ENCODE peak calls at places on chromosomes 3 and 15, in seven cellular contexts. M is left lung, H is mammary epithelial cell, T is IMR-90, L is body of pancreas, K is GM23338, P is Peyer's patch. V is an unnamed sample.

GRCh38 chr3:55488398-55489055 is 1.4 kb upstream of the WNT5A start:
- DNase-seq in M (peak), H (peak), T (peak), L (peak), K (peak), P (no peak), V (peak)

GRCh38 chr3:126895178-126896066 is 87.5 kb upstream of the PLXNA1 start:
- DNase-seq in M (no peak), H (peak), T (peak), L (peak), K (no peak), P (no peak), V (no peak)

GRCh38 chr3:188298585-188298984 is 144.6 kb downstream of the LPP start:
- DNase-seq in M (no peak), H (no peak), T (no peak), L (no peak), K (no peak), P (no peak), V (peak)

GRCh38 chr15:100009372-100009771 is 276.1 kb upstream of the LYSMD4 start:
- DNase-seq in M (no peak), H (no peak), T (no peak), L (no peak), K (no peak), P (no peak), V (no peak)

GRCh38 chr15:71137138-71137518 is 21.9 kb downstream of the THSD4 start:
- DNase-seq in M (no peak), H (no peak), T (no peak), L (peak), K (no peak), P (no peak), V (no peak)

GRCh38 chr3:150805380-150805779 is 42.4 kb upstream of the SIAH2 start:
- DNase-seq in M (no peak), H (no peak), T (no peak), L (no peak), K (no peak), P (no peak), V (no peak)

GRCh38 chr15:68880382-68880781 is 49.9 kb upstream of the SPESP1 start:
- DNase-seq in M (no peak), H (no peak), T (no peak), L (no peak), K (no peak), P (no peak), V (no peak)

GRCh38 chr3:130711885-130712284 is 34.7 kb downstream of the PIK3R4 start:
- DNase-seq in M (no peak), H (no peak), T (peak), L (no peak), K (no peak), P (no peak), V (no peak)

GRCh38 chr3:72887723-72888545 is at the start of gene GXYLT2:
- DNase-seq in M (peak), H (peak), T (peak), L (peak), K (peak), P (peak), V (peak)

GRCh38 chr15:50906954-50907865 is 1.3 kb upstream of the AP4E1 start:
- DNase-seq in M (no peak), H (peak), T (peak), L (no peak), K (no peak), P (peak), V (no peak)

GRCh38 chr15:66153549-66154415 is 99.8 kb downstream of the MEGF11 start:
- DNase-seq in M (no peak), H (no peak), T (no peak), L (no peak), K (no peak), P (no peak), V (no peak)

GRCh38 chr3:13457593-13457992 is 22.5 kb upstream of the HDAC11 start:
- DNase-seq in M (no peak), H (no peak), T (no peak), L (no peak), K (no peak), P (no peak), V (no peak)

GRCh38 chr3:100761211-100761921 is 52.1 kb downstream of the TFG start:
- DNase-seq in M (no peak), H (no peak), T (no peak), L (no peak), K (peak), P (no peak), V (peak)

GRCh38 chr15:61479601-61480000 is 250.5 kb upstream of the RORA start:
- DNase-seq in M (no peak), H (peak), T (no peak), L (no peak), K (no peak), P (no peak), V (no peak)

GRCh38 chr3:115350606-115351005 is 203.5 kb upstream of the ZBTB20 start:
- DNase-seq in M (no peak), H (no peak), T (peak), L (no peak), K (no peak), P (no peak), V (no peak)

GRCh38 chr3:62874398-62875102 is 666 bp downstream of the CADPS start:
- DNase-seq in M (no peak), H (no peak), T (no peak), L (no peak), K (peak), P (no peak), V (no peak)

GRCh38 chr15:95888762-95889161 is 441.7 kb upstream of the NR2F2 start:
- DNase-seq in M (no peak), H (no peak), T (no peak), L (no peak), K (no peak), P (no peak), V (no peak)

GRCh38 chr3:165389064-165389463 is 192.9 kb upstream of the SLITRK3 start:
- DNase-seq in M (no peak), H (no peak), T (no peak), L (no peak), K (no peak), P (no peak), V (no peak)

GRCh38 chr3:52827441-52827840 is 3.0 kb downstream of the ITIH4 start:
- DNase-seq in M (no peak), H (no peak), T (peak), L (no peak), K (no peak), P (no peak), V (no peak)

GRCh38 chr15:40338041-40338657 is 2.6 kb downstream of the CCDC9B start:
- DNase-seq in M (peak), H (peak), T (peak), L (peak), K (peak), P (peak), V (peak)

DNA sequence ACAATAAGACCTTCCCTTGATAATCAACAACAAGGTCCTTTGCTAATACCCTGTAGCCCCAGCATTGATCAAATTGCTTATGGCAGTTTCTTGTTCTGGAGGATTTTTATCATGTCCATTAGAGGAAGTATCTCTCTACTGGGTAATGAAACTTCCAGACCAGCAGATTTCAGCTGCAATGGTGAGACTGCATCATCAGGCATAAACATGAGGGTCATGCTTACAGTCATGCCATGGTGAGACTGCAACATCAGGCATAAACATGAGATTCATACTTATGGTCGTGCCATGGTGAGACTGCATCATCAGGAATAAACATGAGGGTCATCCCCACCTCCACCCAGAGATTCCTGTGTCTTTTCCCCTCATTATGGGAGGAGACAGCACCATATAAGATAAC is 129.0 kb upstream of the LIPC start:
- DNase-seq in M (no peak), H (no peak), T (peak), L (no peak), K (no peak), P (no peak), V (no peak)
- TF ChIP-seq CTCF in M (no peak), H (no peak), T (no peak), L (no peak), K (no peak), P (no peak), V (no peak)

DNA sequence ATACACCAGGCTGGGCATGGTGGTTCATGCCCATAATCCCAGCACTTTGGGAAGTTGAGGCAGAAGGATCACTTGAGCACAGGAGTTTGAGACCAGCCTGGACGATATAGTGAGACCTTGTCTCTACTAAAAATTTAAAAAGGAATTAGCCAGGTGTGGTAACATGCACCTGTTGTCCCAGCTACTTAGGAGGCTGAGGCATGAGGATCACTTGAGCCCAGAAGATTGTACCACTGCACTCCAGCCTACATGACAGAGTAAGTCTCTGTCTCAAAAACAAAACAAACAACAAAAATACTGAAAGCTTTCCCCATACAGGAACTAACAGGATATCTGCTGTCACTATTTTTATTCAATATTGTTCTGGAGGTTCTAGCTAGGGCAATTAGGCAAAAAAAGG is 20.9 kb downstream of the GREM1 start:
- DNase-seq in M (no peak), H (no peak), T (peak), L (no peak), K (no peak), P (no peak), V (no peak)
- H3K27ac ChIP-seq in M (no peak), H (no peak), T (no peak), L (no peak), K (no peak), P (no peak), V (no peak)

DNA sequence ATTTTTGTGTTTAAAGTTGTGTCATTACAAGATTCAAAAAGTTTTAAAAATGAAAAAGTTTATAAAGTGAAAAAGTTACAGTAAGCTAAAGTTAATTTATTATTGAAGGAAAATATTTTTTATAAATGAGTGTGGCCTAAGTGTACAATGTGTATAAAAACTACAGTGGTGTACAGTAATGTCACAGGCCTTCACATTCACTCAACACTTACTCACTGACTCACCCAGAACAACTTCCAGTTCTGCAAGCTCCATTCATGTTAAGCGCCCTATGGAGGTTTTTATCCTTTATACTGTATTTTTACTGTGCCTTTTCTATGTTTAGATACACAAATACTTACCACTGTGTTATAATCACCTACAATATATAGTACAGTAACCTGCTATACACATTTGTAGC is 76.3 kb downstream of the DTWD1 start:
- DNase-seq in M (no peak), H (peak), T (peak), L (no peak), K (no peak), P (no peak), V (no peak)
- H3K4me3 ChIP-seq in M (no peak), H (no peak), T (no peak), L (no peak), K (no peak), P (no peak), V (no peak)

GRCh38 chr3:113537155-113537554 is 4.8 kb downstream of the SIDT1 start:
- DNase-seq in M (no peak), H (no peak), T (no peak), L (no peak), K (no peak), P (no peak), V (no peak)

GRCh38 chr3:113533534-113533892 is 1.2 kb downstream of the SIDT1 start:
- DNase-seq in M (no peak), H (no peak), T (no peak), L (no peak), K (no peak), P (peak), V (no peak)

GRCh38 chr3:113536627-113537101 is 4.3 kb downstream of the SIDT1 start:
- DNase-seq in M (no peak), H (peak), T (no peak), L (no peak), K (no peak), P (no peak), V (no peak)

GRCh38 chr3:113534365-113534764 is 2.0 kb downstream of the SIDT1 start:
- DNase-seq in M (no peak), H (no peak), T (no peak), L (no peak), K (no peak), P (no peak), V (no peak)

GRCh38 chr3:113535898-113536297 is 3.5 kb downstream of the SIDT1 start:
- DNase-seq in M (no peak), H (no peak), T (no peak), L (no peak), K (peak), P (no peak), V (no peak)
- TF ChIP-seq CTCF in M (no peak), H (no peak), T (peak), L (no peak), K (peak), P (no peak), V (peak)

GRCh38 chr3:177352424-177352823 is 155.1 kb upstream of the TBL1XR1 start:
- DNase-seq in M (no peak), H (no peak), T (no peak), L (no peak), K (no peak), P (no peak), V (no peak)

GRCh38 chr3:177351757-177352158 is 154.5 kb upstream of the TBL1XR1 start:
- DNase-seq in M (no peak), H (no peak), T (no peak), L (no peak), K (no peak), P (no peak), V (no peak)

GRCh38 chr3:177348974-177349373 is 151.7 kb upstream of the TBL1XR1 start:
- DNase-seq in M (no peak), H (no peak), T (no peak), L (no peak), K (no peak), P (no peak), V (no peak)

GRCh38 chr3:177350051-177350565 is 152.8 kb upstream of the TBL1XR1 start:
- DNase-seq in M (no peak), H (no peak), T (no peak), L (no peak), K (no peak), P (no peak), V (no peak)

DNA sequence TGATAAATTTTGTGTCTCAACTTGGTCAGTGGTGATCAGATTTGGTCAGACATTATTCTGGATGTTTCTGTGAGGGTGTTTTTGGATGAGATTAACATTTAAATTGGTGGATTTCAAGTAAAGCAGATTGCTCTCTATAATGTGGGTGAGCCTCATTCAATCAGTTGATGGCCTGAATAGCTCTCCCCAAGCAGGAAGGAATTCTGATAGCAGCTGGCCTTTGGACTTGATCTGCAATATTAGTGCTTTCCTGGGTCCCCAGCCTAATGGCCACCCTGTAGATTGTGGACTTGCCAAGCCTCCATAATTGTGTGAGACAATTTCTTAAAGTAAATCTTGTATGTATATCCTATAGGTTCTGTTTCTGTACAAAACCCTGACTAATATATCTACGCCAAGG is 153.9 kb upstream of the TBL1XR1 start:
- DNase-seq in M (no peak), H (no peak), T (no peak), L (no peak), K (no peak), P (no peak), V (no peak)
- H3K27ac ChIP-seq in M (no peak), H (no peak), T (no peak), L (no peak), K (no peak), P (peak), V (no peak)

DNA sequence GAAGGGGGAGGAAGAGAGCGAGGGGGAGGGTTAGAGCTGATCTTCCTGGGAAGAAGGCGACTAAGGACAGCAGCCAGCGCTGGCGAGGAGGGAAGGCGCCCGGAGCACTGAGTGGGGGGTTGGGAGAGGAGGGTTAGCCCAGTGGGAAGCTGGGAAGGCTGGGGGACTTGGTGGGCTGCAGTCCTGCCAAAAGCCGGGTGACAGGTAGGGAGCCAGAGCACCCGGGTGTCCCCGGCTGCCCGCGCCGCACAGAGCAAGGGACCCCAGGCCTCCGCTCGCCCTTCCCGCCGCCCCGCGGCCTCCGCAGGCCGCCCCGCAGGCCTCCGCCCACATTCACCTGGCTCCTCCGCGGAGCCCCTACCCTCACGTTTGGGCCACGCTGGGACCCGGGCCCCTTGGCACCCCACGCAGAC is 446 bp downstream of the SLC12A8 start:
- DNase-seq in M (no peak), H (no peak), T (no peak), L (peak), K (peak), P (no peak), V (peak)
- H3K4me3 ChIP-seq in M (peak), H (peak), T (peak), L (peak), K (peak), P (peak), V (peak)

GRCh38 chr3:177425042-177425441 is 227.8 kb upstream of the TBL1XR1 start:
- DNase-seq in M (no peak), H (no peak), T (no peak), L (no peak), K (no peak), P (no peak), V (no peak)
- TF ChIP-seq CTCF in M (no peak), H (no peak), T (no peak), L (no peak), K (no peak), P (no peak), V (no peak)

GRCh38 chr15:89172921-89173320 is 48.5 kb downstream of the RLBP1 start:
- DNase-seq in M (no peak), H (no peak), T (no peak), L (no peak), K (no peak), P (no peak), V (no peak)
- H3K27ac ChIP-seq in M (no peak), H (no peak), T (no peak), L (no peak), K (no peak), P (no peak), V (no peak)

GRCh38 chr3:11288786-11289637 is 16.8 kb downstream of the ATG7 start:
- DNase-seq in M (no peak), H (peak), T (peak), L (no peak), K (no peak), P (no peak), V (no peak)
- H3K4me3 ChIP-seq in M (no peak), H (peak), T (peak), L (no peak), K (no peak), P (no peak), V (no peak)

GRCh38 chr15:85005319-85005718 is 23.7 kb downstream of the PDE8A start:
- DNase-seq in M (no peak), H (no peak), T (no peak), L (no peak), K (no peak), P (no peak), V (no peak)
- TF ChIP-seq CTCF in M (no peak), H (no peak), T (peak), L (no peak), K (peak), P (no peak), V (no peak)